ENCODE peak calls at places on chromosomes 7 and 10, in five cellular contexts. O is neuronal stem cell, W is uterus, Z is dorsolateral prefrontal cortex, B is aorta. E is an unnamed sample.

GRCh38 chr10:73889014-73889413 is 14.7 kb upstream of the CAMK2G start:
- DNase-seq in O (no peak), Z (peak), B (peak), W (no peak), E (no peak)

GRCh38 chr7:22876986-22877729 is 54.5 kb upstream of the TOMM7 start:
- DNase-seq in W (no peak), Z (no peak), B (no peak), O (no peak), E (no peak)

GRCh38 chr7:17830206-17830605 is 110.1 kb downstream of the SNX13 start:
- DNase-seq in Z (no peak), B (no peak), W (no peak), O (no peak), E (no peak)

GRCh38 chr10:99329891-99330674 is 927 bp downstream of the CNNM1 start:
- DNase-seq in W (no peak), Z (no peak), O (peak), B (no peak), E (no peak)

GRCh38 chr7:130160023-130160422 is 45.2 kb downstream of the TMEM209 start:
- DNase-seq in Z (no peak), B (no peak), O (no peak), W (no peak), E (no peak)

GRCh38 chr10:47299989-47300931 is at the start of gene GDF10:
- DNase-seq in Z (no peak), B (no peak), W (no peak), O (peak), E (no peak)

GRCh38 chr7:22586806-22587180 is 86.8 kb upstream of the STEAP1B start:
- DNase-seq in Z (no peak), B (no peak), O (no peak), W (no peak), E (no peak)

GRCh38 chr7:108158766-108159165 is 28.6 kb upstream of the LAMB4 start:
- DNase-seq in W (no peak), O (no peak), B (no peak), Z (no peak), E (no peak)

GRCh38 chr10:105615986-105616385 is 974.9 kb downstream of the SORCS3 start:
- DNase-seq in Z (no peak), O (no peak), W (no peak), B (no peak), E (no peak)

GRCh38 chr7:138173548-138173947 is 97.3 kb downstream of the AKR1D1 start:
- DNase-seq in O (no peak), B (no peak), W (no peak), Z (no peak), E (no peak)

GRCh38 chr10:7789390-7789789 is 1.4 kb downstream of the ATP5F1C start:
- DNase-seq in B (no peak), W (no peak), Z (no peak), O (no peak), E (no peak)

GRCh38 chr10:84163992-84164391 is 9.6 kb upstream of the GPR15LG start:
- DNase-seq in Z (no peak), B (no peak), O (no peak), W (no peak), E (no peak)

GRCh38 chr10:34669079-34669478 is 146.0 kb downstream of the PARD3 start:
- DNase-seq in Z (no peak), B (no peak), O (no peak), W (no peak), E (no peak)

GRCh38 chr7:149723082-149723767 is 50.2 kb downstream of the ZNF467 start:
- DNase-seq in Z (no peak), O (no peak), W (no peak), B (peak), E (no peak)

GRCh38 chr7:128093606-128094005 is 62.4 kb upstream of the LRRC4 start:
- DNase-seq in O (no peak), B (no peak), Z (no peak), W (no peak), E (no peak)

GRCh38 chr7:67489881-67490280 is 493.2 kb downstream of the TYW1 start:
- DNase-seq in B (no peak), O (no peak), W (no peak), Z (no peak), E (no peak)

GRCh38 chr7:28036748-28037147 is 143.8 kb downstream of the JAZF1 start:
- DNase-seq in Z (no peak), W (no peak), B (no peak), O (no peak), E (no peak)

GRCh38 chr7:23712368-23713284 is 2.6 kb downstream of the STK31 start:
- DNase-seq in O (peak), Z (no peak), W (no peak), B (no peak), E (no peak)

GRCh38 chr7:128121731-128122576 is 90.7 kb upstream of the LRRC4 start:
- DNase-seq in Z (no peak), O (no peak), B (no peak), W (no peak), E (peak)

GRCh38 chr10:82256275-82256674 is 381.3 kb downstream of the NRG3 start:
- DNase-seq in B (no peak), Z (no peak), W (no peak), O (no peak), E (no peak)

GRCh38 chr10:29622382-29622885 is 12.3 kb downstream of the SVIL start:
- DNase-seq in Z (no peak), O (no peak), W (no peak), B (no peak), E (no peak)

GRCh38 chr10:14858338-14858925 is 20.2 kb upstream of the SUV39H2 start:
- DNase-seq in O (no peak), W (no peak), Z (no peak), B (no peak), E (no peak)

GRCh38 chr7:151063212-151063561 is 3.8 kb downstream of the SLC4A2 start:
- DNase-seq in O (no peak), W (peak), B (no peak), Z (no peak), E (no peak)

GRCh38 chr7:17144313-17144712 is 154.1 kb upstream of the AHR start:
- DNase-seq in W (no peak), O (no peak), Z (no peak), B (no peak), E (no peak)

GRCh38 chr10:117366741-117367140 is 8.5 kb downstream of the PDZD8 start:
- DNase-seq in B (no peak), W (no peak), O (no peak), Z (no peak), E (no peak)

GRCh38 chr7:115499966-115500365 is 530.6 kb downstream of the TFEC start:
- DNase-seq in B (no peak), W (no peak), Z (no peak), O (no peak), E (no peak)

GRCh38 chr7:105613611-105614330 is 32.5 kb upstream of the EFCAB10 start:
- DNase-seq in Z (no peak), O (no peak), B (no peak), W (no peak), E (no peak)

GRCh38 chr7:80307251-80307856 is 172.7 kb downstream of the GNAI1 start:
- DNase-seq in W (no peak), Z (no peak), B (no peak), O (no peak), E (no peak)

GRCh38 chr7:148334959-148335577 is 255.5 kb upstream of the C7orf33 start:
- DNase-seq in W (no peak), O (peak), Z (no peak), B (no peak), E (no peak)

GRCh38 chr7:130240240-130240639 is 26.4 kb upstream of the CPA2 start:
- DNase-seq in B (no peak), W (no peak), Z (no peak), O (no peak), E (no peak)

GRCh38 chr10:29344073-29344820 is 55.4 kb downstream of the LYZL1 start:
- DNase-seq in W (no peak), B (no peak), Z (no peak), O (no peak), E (no peak)

GRCh38 chr7:133853706-133854276 is 273.3 kb upstream of the LRGUK start:
- DNase-seq in Z (no peak), W (no peak), B (no peak), O (peak), E (no peak)

GRCh38 chr10:114261116-114261515 is 22.1 kb downstream of the VWA2 start:
- DNase-seq in B (no peak), W (no peak), Z (no peak), O (no peak), E (no peak)

GRCh38 chr10:132398566-132398991 is 1.6 kb downstream of the PWWP2B start:
- DNase-seq in Z (no peak), W (peak), O (no peak), B (peak), E (no peak)
- H3K27ac ChIP-seq in Z (no peak), W (no peak), O (no peak), B (no peak), E (peak)

GRCh38 chr10:113004219-113004618 is 54.2 kb downstream of the TCF7L2 start:
- DNase-seq in B (no peak), Z (no peak), W (no peak), O (no peak), E (no peak)

GRCh38 chr10:113003032-113003431 is 53.0 kb downstream of the TCF7L2 start:
- DNase-seq in B (no peak), W (no peak), Z (peak), O (no peak), E (no peak)

GRCh38 chr10:113001599-113002448 is 51.8 kb downstream of the TCF7L2 start:
- DNase-seq in O (no peak), W (no peak), B (no peak), Z (no peak), E (no peak)

GRCh38 chr10:113000876-113001598 is 51.0 kb downstream of the TCF7L2 start:
- DNase-seq in Z (no peak), W (no peak), O (no peak), B (no peak), E (no peak)

GRCh38 chr10:113002449-113002777 is 52.4 kb downstream of the TCF7L2 start:
- DNase-seq in O (no peak), Z (no peak), B (no peak), W (no peak), E (no peak)
- H3K27ac ChIP-seq in O (no peak), Z (peak), B (no peak), W (peak), E (no peak)

DNA sequence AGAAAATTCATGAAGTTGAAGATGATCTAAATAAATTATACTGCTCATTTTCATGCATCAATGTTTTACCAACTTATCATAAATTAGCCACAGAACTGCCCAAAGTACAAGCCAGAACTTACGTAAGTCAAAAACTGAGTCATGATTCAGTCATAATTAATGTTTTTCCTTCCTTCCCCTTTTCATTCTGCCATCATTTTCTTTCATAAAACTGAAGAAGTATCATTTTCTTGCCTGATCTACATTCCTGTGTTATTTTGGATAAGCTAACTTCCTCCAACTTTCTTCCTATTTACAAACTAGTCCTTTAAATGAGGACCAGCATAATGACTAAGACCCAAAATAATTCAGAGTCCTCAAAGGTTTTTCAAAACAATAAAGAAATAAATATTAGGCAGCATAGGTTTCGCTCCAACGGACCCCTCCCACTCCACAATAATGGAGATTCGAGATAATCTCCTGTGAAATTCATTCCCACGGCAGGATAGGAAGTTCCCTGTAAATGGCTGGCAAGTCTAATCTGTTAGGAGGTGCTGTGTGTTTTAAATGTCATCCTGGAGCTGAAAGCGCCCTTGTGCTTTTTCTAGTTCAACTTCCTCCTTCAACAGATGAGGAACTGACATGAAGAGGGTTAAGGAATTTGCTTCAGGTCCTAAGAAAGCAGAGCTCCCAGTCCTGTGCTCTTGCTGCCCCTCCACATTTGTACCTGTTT is 218.9 kb downstream of the DOCK4 start:
- DNase-seq in Z (no peak), B (no peak), W (no peak), O (no peak), E (no peak)
- H3K27ac ChIP-seq in Z (no peak), B (no peak), W (peak), O (no peak), E (no peak)

GRCh38 chr10:61866700-61867368 is 34.7 kb upstream of the ARID5B start:
- DNase-seq in O (no peak), Z (no peak), B (no peak), W (no peak), E (no peak)
- H3K27ac ChIP-seq in O (no peak), Z (no peak), B (no peak), W (peak), E (no peak)

GRCh38 chr10:88116491-88116890 is 253.1 kb downstream of the PTEN start:
- DNase-seq in Z (no peak), W (no peak), B (no peak), O (no peak), E (no peak)
- H3K27ac ChIP-seq in Z (no peak), W (no peak), B (no peak), O (no peak), E (no peak)

DNA sequence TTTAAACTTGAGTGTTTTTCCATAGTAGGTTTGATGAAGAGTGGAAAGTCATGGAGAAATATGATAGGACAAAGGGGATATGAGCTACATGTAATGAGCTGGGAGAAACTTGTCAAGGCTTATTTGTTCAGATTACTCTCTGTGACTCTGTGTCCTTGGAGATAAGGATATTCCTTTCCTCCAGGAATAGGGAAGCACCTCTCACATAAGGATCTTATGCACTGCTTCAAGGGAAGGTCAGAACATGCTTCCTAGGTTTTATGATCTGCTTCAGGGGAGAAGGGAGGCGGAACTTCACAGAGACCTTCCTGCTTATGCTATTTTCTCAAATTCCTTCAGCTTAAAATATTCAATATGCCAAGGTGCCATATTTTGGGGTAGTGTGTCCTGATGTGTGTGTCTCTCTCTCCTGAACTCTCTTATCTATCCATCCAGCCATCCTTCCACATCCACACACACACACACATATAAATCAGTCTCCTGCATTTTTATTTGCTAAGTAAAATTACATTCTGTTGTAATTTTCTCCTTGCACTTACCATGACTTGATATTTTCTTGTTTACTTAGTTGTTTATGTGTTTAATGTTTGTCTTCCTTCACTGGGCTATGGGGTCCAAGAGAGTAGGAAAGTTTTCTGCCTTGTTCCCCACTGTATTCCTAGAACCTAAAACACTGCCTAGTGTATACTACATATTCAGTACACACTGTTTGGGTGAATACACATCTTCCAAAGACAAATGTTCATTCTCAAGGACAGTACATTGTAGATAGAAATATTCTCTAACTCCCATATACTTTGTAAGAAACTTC is 26.4 kb downstream of the ARL4A start:
- DNase-seq in B (no peak), Z (no peak), W (no peak), O (no peak), E (no peak)
- H3K27ac ChIP-seq in B (no peak), Z (no peak), W (no peak), O (no peak), E (no peak)

E was measured in vagina.